ENCODE peak calls at places on chromosomes 13 and 19, in four cellular contexts. S, J, T and Z are unnamed samples.
A peak's percentile ranks its signal among the peaks of the same experiment; 100 is the strongest.

GRCh38 chr13:35252536-35253205 is 223.8 kb downstream of the MAB21L1 start:
- DNase-seq in S (no peak), J (no peak), T (no peak), Z (no peak)

GRCh38 chr19:664913-665443 is 2.0 kb upstream of the RNF126 start:
- DNase-seq in J (peak; percentile 57), T (peak; percentile 80), S (peak; percentile 73), Z (no peak)

GRCh38 chr13:46756977-46757376 is 40.0 kb downstream of the ESD start:
- DNase-seq in T (peak; percentile 9), S (no peak), J (no peak), Z (no peak)

GRCh38 chr19:47145639-47146486 is 15.2 kb downstream of the SAE1 start:
- DNase-seq in S (peak; percentile 77), T (no peak), J (no peak), Z (no peak)

GRCh38 chr19:55447421-55448174 is 4.5 kb upstream of the SHISA7 start:
- DNase-seq in T (no peak), J (no peak), S (no peak), Z (no peak)

GRCh38 chr13:113043931-113044330 is 61.7 kb upstream of the F7 start:
- DNase-seq in T (no peak), J (no peak), S (no peak), Z (no peak)

GRCh38 chr19:14122924-14123323 is 5.4 kb upstream of the PRKACA start:
- DNase-seq in S (no peak), J (no peak), T (no peak), Z (no peak)

GRCh38 chr13:45658586-45659235 is 43.2 kb upstream of the ERICH6B start:
- DNase-seq in S (no peak), T (no peak), J (no peak), Z (no peak)

GRCh38 chr13:20393273-20394235 is 132.1 kb downstream of the CRYL1 start:
- DNase-seq in S (no peak), T (no peak), J (no peak), Z (no peak)

GRCh38 chr19:10209305-10209704 is 14.6 kb upstream of the DNMT1 start:
- DNase-seq in S (no peak), T (peak; percentile 37), J (no peak), Z (no peak)

GRCh38 chr19:23461120-23461519 is 65.8 kb upstream of the ZNF91 start:
- DNase-seq in T (no peak), S (no peak), J (no peak), Z (no peak)

GRCh38 chr19:49896863-49897621 is at the start of gene IL4I1:
- DNase-seq in J (peak; percentile 19), S (peak; percentile 18), T (peak; percentile 78), Z (peak; percentile 51)

GRCh38 chr13:92805766-92806165 is 420.8 kb upstream of the GPC6 start:
- DNase-seq in T (no peak), J (no peak), S (no peak), Z (no peak)

GRCh38 chr19:50480281-50481111 is 3.8 kb upstream of the GARIN5A start:
- DNase-seq in S (no peak), T (no peak), J (no peak), Z (no peak)

GRCh38 chr13:112928020-112928931 is 40.7 kb upstream of the MCF2L start:
- DNase-seq in S (no peak), T (no peak), J (no peak), Z (no peak)

GRCh38 chr13:51839711-51840110 is 5.3 kb downstream of the TMEM272 start:
- DNase-seq in S (no peak), T (no peak), J (no peak), Z (no peak)

GRCh38 chr13:31073859-31074718 is 87.6 kb downstream of the HSPH1 start:
- DNase-seq in T (no peak), S (no peak), J (no peak), Z (no peak)

GRCh38 chr13:80141114-80141849 is 199.6 kb downstream of the SPRY2 start:
- DNase-seq in T (peak; percentile 15), S (no peak), J (no peak), Z (no peak)

GRCh38 chr19:10226376-10227214 is 4.5 kb downstream of the S1PR2 start:
- DNase-seq in T (no peak), S (no peak), J (no peak), Z (peak; percentile 73)

GRCh38 chr19:43463381-43464088 is 1.9 kb downstream of the LYPD3 start:
- DNase-seq in S (peak; percentile 99), J (peak; percentile 99), T (peak; percentile 94), Z (peak; percentile 100)

GRCh38 chr13:113897966-113898365 is 34.1 kb upstream of the GAS6 start:
- DNase-seq in T (no peak), S (no peak), J (no peak), Z (no peak)

GRCh38 chr19:40465025-40465780 is at the start of gene BLVRB:
- DNase-seq in S (no peak), J (no peak), T (peak; percentile 37), Z (no peak)

GRCh38 chr13:110944121-110944967 is 29.5 kb upstream of the ANKRD10 start:
- DNase-seq in T (peak; percentile 74), S (no peak), J (no peak), Z (no peak)

GRCh38 chr19:17794731-17795494 is at the start of gene B3GNT3:
- DNase-seq in T (peak; percentile 21), S (peak; percentile 31), J (no peak), Z (peak; percentile 97)

GRCh38 chr19:39199025-39199424 is 2.3 kb downstream of the NCCRP1 start:
- DNase-seq in J (no peak), T (peak; percentile 36), S (no peak), Z (no peak)

GRCh38 chr13:97911311-97912138 is 42.0 kb upstream of the IPO5 start:
- DNase-seq in S (no peak), J (no peak), T (peak; percentile 22), Z (peak; percentile 4)